ENCODE peak calls at places on chromosome 20, in seven cellular contexts. One of them, this sample, is unnamed.

GRCh38 chr20:62202676-62203377 is 17.3 kb downstream of the HRH3 start:
- DNase-seq in NCI-H1105 treated with DMSO at 0.1 percent for 48 hours: no peak
- DNase-seq in adrenal gland: no peak
- DNase-seq in central memory CD4-positive, alpha-beta T cell: no peak
- DNase-seq in H9: no peak
- DNase-seq in pons: no peak
- DNase-seq in activated T-helper 1 cell treated with anti-CD3 and anti-CD28 coated beads, Interleukin-2, amount 50 U/mL, for 16 hours: no peak
- DNase-seq in this sample: no peak

GRCh38 chr20:37096415-37097039 is 730 bp upstream of the RBL1 start:
- DNase-seq in NCI-H1105 treated with DMSO at 0.1 percent for 48 hours: no peak
- DNase-seq in adrenal gland: no peak
- DNase-seq in central memory CD4-positive, alpha-beta T cell: no peak
- DNase-seq in H9: no peak
- DNase-seq in pons: peak; percentile 9
- DNase-seq in activated T-helper 1 cell treated with anti-CD3 and anti-CD28 coated beads, Interleukin-2, amount 50 U/mL, for 16 hours: no peak
- DNase-seq in this sample: no peak

GRCh38 chr20:49979030-49979832 is 3.5 kb upstream of the SNAI1 start:
- DNase-seq in NCI-H1105 treated with DMSO at 0.1 percent for 48 hours: peak; percentile 16
- DNase-seq in adrenal gland: peak; percentile 53
- DNase-seq in central memory CD4-positive, alpha-beta T cell: peak; percentile 42
- DNase-seq in H9: peak; percentile 86
- DNase-seq in pons: peak; percentile 49
- DNase-seq in activated T-helper 1 cell treated with anti-CD3 and anti-CD28 coated beads, Interleukin-2, amount 50 U/mL, for 16 hours: peak; percentile 44
- DNase-seq in this sample: peak; percentile 59

GRCh38 chr20:18971574-18971973 is 158.0 kb downstream of the SCP2D1 start:
- DNase-seq in NCI-H1105 treated with DMSO at 0.1 percent for 48 hours: peak; percentile 6
- DNase-seq in adrenal gland: no peak
- DNase-seq in central memory CD4-positive, alpha-beta T cell: no peak
- DNase-seq in H9: no peak
- DNase-seq in pons: no peak
- DNase-seq in activated T-helper 1 cell treated with anti-CD3 and anti-CD28 coated beads, Interleukin-2, amount 50 U/mL, for 16 hours: no peak
- DNase-seq in this sample: no peak

GRCh38 chr20:63433756-63434531 is 38.5 kb downstream of the KCNQ2 start:
- DNase-seq in NCI-H1105 treated with DMSO at 0.1 percent for 48 hours: no peak
- DNase-seq in adrenal gland: no peak
- DNase-seq in central memory CD4-positive, alpha-beta T cell: peak; percentile 14
- DNase-seq in H9: no peak
- DNase-seq in pons: no peak
- DNase-seq in activated T-helper 1 cell treated with anti-CD3 and anti-CD28 coated beads, Interleukin-2, amount 50 U/mL, for 16 hours: no peak
- DNase-seq in this sample: no peak

GRCh38 chr20:50586531-50587232 is 76.5 kb downstream of the PTPN1 start:
- DNase-seq in NCI-H1105 treated with DMSO at 0.1 percent for 48 hours: peak; percentile 22
- DNase-seq in adrenal gland: no peak
- DNase-seq in central memory CD4-positive, alpha-beta T cell: no peak
- DNase-seq in H9: no peak
- DNase-seq in pons: no peak
- DNase-seq in activated T-helper 1 cell treated with anti-CD3 and anti-CD28 coated beads, Interleukin-2, amount 50 U/mL, for 16 hours: no peak
- DNase-seq in this sample: no peak

GRCh38 chr20:50987493-50988210 is 29.0 kb downstream of the MOCS3 start:
- DNase-seq in NCI-H1105 treated with DMSO at 0.1 percent for 48 hours: peak; percentile 79
- DNase-seq in adrenal gland: peak; percentile 80
- DNase-seq in central memory CD4-positive, alpha-beta T cell: peak; percentile 61
- DNase-seq in H9: peak; percentile 81
- DNase-seq in pons: peak; percentile 89
- DNase-seq in activated T-helper 1 cell treated with anti-CD3 and anti-CD28 coated beads, Interleukin-2, amount 50 U/mL, for 16 hours: peak; percentile 12
- DNase-seq in this sample: peak; percentile 92

GRCh38 chr20:50572922-50573777 is 63.0 kb downstream of the PTPN1 start:
- DNase-seq in NCI-H1105 treated with DMSO at 0.1 percent for 48 hours: peak; percentile 90
- DNase-seq in adrenal gland: peak; percentile 65
- DNase-seq in central memory CD4-positive, alpha-beta T cell: no peak
- DNase-seq in H9: no peak
- DNase-seq in pons: peak; percentile 59
- DNase-seq in activated T-helper 1 cell treated with anti-CD3 and anti-CD28 coated beads, Interleukin-2, amount 50 U/mL, for 16 hours: no peak
- DNase-seq in this sample: no peak

GRCh38 chr20:55782861-55783260 is 222.5 kb downstream of the CBLN4 start:
- DNase-seq in NCI-H1105 treated with DMSO at 0.1 percent for 48 hours: peak; percentile 66
- DNase-seq in adrenal gland: no peak
- DNase-seq in central memory CD4-positive, alpha-beta T cell: no peak
- DNase-seq in H9: no peak
- DNase-seq in pons: no peak
- DNase-seq in activated T-helper 1 cell treated with anti-CD3 and anti-CD28 coated beads, Interleukin-2, amount 50 U/mL, for 16 hours: no peak
- DNase-seq in this sample: no peak

GRCh38 chr20:37868998-37869861 is 33.7 kb upstream of the VSTM2L start:
- DNase-seq in NCI-H1105 treated with DMSO at 0.1 percent for 48 hours: peak; percentile 44
- DNase-seq in adrenal gland: no peak
- DNase-seq in central memory CD4-positive, alpha-beta T cell: no peak
- DNase-seq in H9: no peak
- DNase-seq in pons: no peak
- DNase-seq in activated T-helper 1 cell treated with anti-CD3 and anti-CD28 coated beads, Interleukin-2, amount 50 U/mL, for 16 hours: no peak
- DNase-seq in this sample: no peak

GRCh38 chr20:59559024-59559817 is 45.1 kb upstream of the PHACTR3 start:
- DNase-seq in NCI-H1105 treated with DMSO at 0.1 percent for 48 hours: no peak
- DNase-seq in adrenal gland: no peak
- DNase-seq in central memory CD4-positive, alpha-beta T cell: no peak
- DNase-seq in H9: no peak
- DNase-seq in pons: no peak
- DNase-seq in activated T-helper 1 cell treated with anti-CD3 and anti-CD28 coated beads, Interleukin-2, amount 50 U/mL, for 16 hours: no peak
- DNase-seq in this sample: no peak

GRCh38 chr20:1804129-1804503 is 91.1 kb upstream of the SIRPA start:
- DNase-seq in NCI-H1105 treated with DMSO at 0.1 percent for 48 hours: no peak
- DNase-seq in adrenal gland: no peak
- DNase-seq in central memory CD4-positive, alpha-beta T cell: no peak
- DNase-seq in H9: no peak
- DNase-seq in pons: no peak
- DNase-seq in activated T-helper 1 cell treated with anti-CD3 and anti-CD28 coated beads, Interleukin-2, amount 50 U/mL, for 16 hours: no peak
- DNase-seq in this sample: no peak

GRCh38 chr20:23363257-23363649 is 1.3 kb downstream of the GZF1 start:
- DNase-seq in NCI-H1105 treated with DMSO at 0.1 percent for 48 hours: no peak
- DNase-seq in adrenal gland: peak; percentile 54
- DNase-seq in central memory CD4-positive, alpha-beta T cell: no peak
- DNase-seq in H9: no peak
- DNase-seq in pons: no peak
- DNase-seq in activated T-helper 1 cell treated with anti-CD3 and anti-CD28 coated beads, Interleukin-2, amount 50 U/mL, for 16 hours: no peak
- DNase-seq in this sample: no peak

GRCh38 chr20:20497242-20497985 is 129.5 kb downstream of the INSM1 start:
- DNase-seq in NCI-H1105 treated with DMSO at 0.1 percent for 48 hours: no peak
- DNase-seq in adrenal gland: no peak
- DNase-seq in central memory CD4-positive, alpha-beta T cell: no peak
- DNase-seq in H9: no peak
- DNase-seq in pons: no peak
- DNase-seq in activated T-helper 1 cell treated with anti-CD3 and anti-CD28 coated beads, Interleukin-2, amount 50 U/mL, for 16 hours: no peak
- DNase-seq in this sample: no peak

GRCh38 chr20:61942526-61942925 is 123.2 kb downstream of the TAF4 start:
- DNase-seq in NCI-H1105 treated with DMSO at 0.1 percent for 48 hours: no peak
- DNase-seq in adrenal gland: no peak
- DNase-seq in central memory CD4-positive, alpha-beta T cell: no peak
- DNase-seq in H9: no peak
- DNase-seq in pons: no peak
- DNase-seq in activated T-helper 1 cell treated with anti-CD3 and anti-CD28 coated beads, Interleukin-2, amount 50 U/mL, for 16 hours: no peak
- DNase-seq in this sample: no peak

GRCh38 chr20:56522311-56522710 is 2.2 kb upstream of the FAM209A start:
- DNase-seq in NCI-H1105 treated with DMSO at 0.1 percent for 48 hours: no peak
- DNase-seq in adrenal gland: no peak
- DNase-seq in central memory CD4-positive, alpha-beta T cell: no peak
- DNase-seq in H9: no peak
- DNase-seq in pons: no peak
- DNase-seq in activated T-helper 1 cell treated with anti-CD3 and anti-CD28 coated beads, Interleukin-2, amount 50 U/mL, for 16 hours: no peak
- DNase-seq in this sample: no peak

GRCh38 chr20:53671370-53671769 is 77.7 kb upstream of the ZNF217 start:
- DNase-seq in NCI-H1105 treated with DMSO at 0.1 percent for 48 hours: no peak
- DNase-seq in adrenal gland: no peak
- DNase-seq in central memory CD4-positive, alpha-beta T cell: no peak
- DNase-seq in H9: no peak
- DNase-seq in pons: no peak
- DNase-seq in activated T-helper 1 cell treated with anti-CD3 and anti-CD28 coated beads, Interleukin-2, amount 50 U/mL, for 16 hours: no peak
- DNase-seq in this sample: no peak

GRCh38 chr20:36604952-36605308 is 649 bp upstream of the RAB5IF start:
- DNase-seq in NCI-H1105 treated with DMSO at 0.1 percent for 48 hours: no peak
- DNase-seq in adrenal gland: peak; percentile 46
- DNase-seq in central memory CD4-positive, alpha-beta T cell: no peak
- DNase-seq in H9: no peak
- DNase-seq in pons: no peak
- DNase-seq in activated T-helper 1 cell treated with anti-CD3 and anti-CD28 coated beads, Interleukin-2, amount 50 U/mL, for 16 hours: no peak
- DNase-seq in this sample: no peak

GRCh38 chr20:2519115-2519815 is 10.6 kb upstream of the ZNF343 start:
- DNase-seq in NCI-H1105 treated with DMSO at 0.1 percent for 48 hours: no peak
- DNase-seq in adrenal gland: no peak
- DNase-seq in central memory CD4-positive, alpha-beta T cell: no peak
- DNase-seq in H9: no peak
- DNase-seq in pons: no peak
- DNase-seq in activated T-helper 1 cell treated with anti-CD3 and anti-CD28 coated beads, Interleukin-2, amount 50 U/mL, for 16 hours: no peak
- DNase-seq in this sample: no peak

GRCh38 chr20:8913452-8913851 is 155.4 kb upstream of the PLCB4 start:
- DNase-seq in NCI-H1105 treated with DMSO at 0.1 percent for 48 hours: no peak
- DNase-seq in adrenal gland: no peak
- DNase-seq in central memory CD4-positive, alpha-beta T cell: no peak
- DNase-seq in H9: no peak
- DNase-seq in pons: no peak
- DNase-seq in activated T-helper 1 cell treated with anti-CD3 and anti-CD28 coated beads, Interleukin-2, amount 50 U/mL, for 16 hours: no peak
- DNase-seq in this sample: no peak

GRCh38 chr20:383889-384288 is 3.3 kb downstream of the TRIB3 start:
- DNase-seq in NCI-H1105 treated with DMSO at 0.1 percent for 48 hours: no peak
- DNase-seq in adrenal gland: no peak
- DNase-seq in central memory CD4-positive, alpha-beta T cell: no peak
- DNase-seq in H9: no peak
- DNase-seq in pons: no peak
- DNase-seq in activated T-helper 1 cell treated with anti-CD3 and anti-CD28 coated beads, Interleukin-2, amount 50 U/mL, for 16 hours: no peak
- DNase-seq in this sample: no peak

GRCh38 chr20:9557411-9557810 is 43.0 kb downstream of the LAMP5 start:
- DNase-seq in NCI-H1105 treated with DMSO at 0.1 percent for 48 hours: no peak
- DNase-seq in adrenal gland: no peak
- DNase-seq in central memory CD4-positive, alpha-beta T cell: no peak
- DNase-seq in H9: no peak
- DNase-seq in pons: no peak
- DNase-seq in activated T-helper 1 cell treated with anti-CD3 and anti-CD28 coated beads, Interleukin-2, amount 50 U/mL, for 16 hours: no peak
- DNase-seq in this sample: no peak

GRCh38 chr20:24443436-24443835 is 26.0 kb upstream of the SYNDIG1 start:
- DNase-seq in NCI-H1105 treated with DMSO at 0.1 percent for 48 hours: no peak
- DNase-seq in adrenal gland: no peak
- DNase-seq in central memory CD4-positive, alpha-beta T cell: no peak
- DNase-seq in H9: peak; percentile 88
- DNase-seq in pons: no peak
- DNase-seq in activated T-helper 1 cell treated with anti-CD3 and anti-CD28 coated beads, Interleukin-2, amount 50 U/mL, for 16 hours: no peak
- DNase-seq in this sample: no peak

GRCh38 chr20:61719691-61720347 is 345.9 kb downstream of the TAF4 start:
- DNase-seq in NCI-H1105 treated with DMSO at 0.1 percent for 48 hours: no peak
- DNase-seq in adrenal gland: no peak
- DNase-seq in central memory CD4-positive, alpha-beta T cell: peak; percentile 67
- DNase-seq in H9: no peak
- DNase-seq in pons: no peak
- DNase-seq in activated T-helper 1 cell treated with anti-CD3 and anti-CD28 coated beads, Interleukin-2, amount 50 U/mL, for 16 hours: no peak
- DNase-seq in this sample: no peak

GRCh38 chr20:60220655-60221054 is 262.4 kb downstream of the CDH26 start:
- DNase-seq in NCI-H1105 treated with DMSO at 0.1 percent for 48 hours: no peak
- DNase-seq in adrenal gland: no peak
- DNase-seq in central memory CD4-positive, alpha-beta T cell: no peak
- DNase-seq in H9: no peak
- DNase-seq in pons: no peak
- DNase-seq in activated T-helper 1 cell treated with anti-CD3 and anti-CD28 coated beads, Interleukin-2, amount 50 U/mL, for 16 hours: no peak
- DNase-seq in this sample: no peak

GRCh38 chr20:20685635-20686034 is 26.8 kb downstream of the RALGAPA2 start:
- DNase-seq in NCI-H1105 treated with DMSO at 0.1 percent for 48 hours: no peak
- DNase-seq in adrenal gland: no peak
- DNase-seq in central memory CD4-positive, alpha-beta T cell: no peak
- DNase-seq in H9: no peak
- DNase-seq in pons: no peak
- DNase-seq in activated T-helper 1 cell treated with anti-CD3 and anti-CD28 coated beads, Interleukin-2, amount 50 U/mL, for 16 hours: no peak
- DNase-seq in this sample: no peak

GRCh38 chr20:51687071-51687470 is 81.1 kb downstream of the ATP9A start:
- DNase-seq in NCI-H1105 treated with DMSO at 0.1 percent for 48 hours: no peak
- DNase-seq in adrenal gland: no peak
- DNase-seq in central memory CD4-positive, alpha-beta T cell: no peak
- DNase-seq in H9: no peak
- DNase-seq in pons: no peak
- DNase-seq in activated T-helper 1 cell treated with anti-CD3 and anti-CD28 coated beads, Interleukin-2, amount 50 U/mL, for 16 hours: no peak
- DNase-seq in this sample: peak; percentile 99

GRCh38 chr20:21127201-21127981 is 1.5 kb downstream of the KIZ start:
- DNase-seq in NCI-H1105 treated with DMSO at 0.1 percent for 48 hours: no peak
- DNase-seq in adrenal gland: no peak
- DNase-seq in central memory CD4-positive, alpha-beta T cell: no peak
- DNase-seq in H9: no peak
- DNase-seq in pons: no peak
- DNase-seq in activated T-helper 1 cell treated with anti-CD3 and anti-CD28 coated beads, Interleukin-2, amount 50 U/mL, for 16 hours: no peak
- DNase-seq in this sample: no peak

GRCh38 chr20:33561981-33562601 is 72.2 kb downstream of the CBFA2T2 start:
- DNase-seq in NCI-H1105 treated with DMSO at 0.1 percent for 48 hours: peak; percentile 99
- DNase-seq in adrenal gland: peak; percentile 48
- DNase-seq in central memory CD4-positive, alpha-beta T cell: no peak
- DNase-seq in H9: peak; percentile 40
- DNase-seq in pons: peak; percentile 86
- DNase-seq in activated T-helper 1 cell treated with anti-CD3 and anti-CD28 coated beads, Interleukin-2, amount 50 U/mL, for 16 hours: no peak
- DNase-seq in this sample: peak; percentile 67

This sample was measured in SW480.